ENCODE peak calls at places on chromosomes 3 and 15, in five cellular contexts. M, N, D, Z and L are unnamed samples.

GRCh38 chr3:94301346-94301745 is 238.5 kb downstream of the NSUN3 start:
- DNase-seq in D (no peak), N (no peak), Z (no peak), M (no peak), L (no peak)

GRCh38 chr3:8303466-8303865 is 198.2 kb upstream of the LMCD1 start:
- DNase-seq in N (no peak), Z (no peak), D (no peak), M (no peak), L (no peak)

GRCh38 chr15:51191072-51191665 is 96.5 kb upstream of the TNFAIP8L3 start:
- DNase-seq in Z (no peak), N (no peak), D (no peak), M (no peak), L (no peak)

GRCh38 chr3:186536883-186537553 is 7.2 kb downstream of the CRYGS start:
- DNase-seq in M (no peak), D (no peak), Z (peak), N (no peak), L (no peak)

GRCh38 chr3:13896473-13897154 is 16.7 kb upstream of the WNT7A start:
- DNase-seq in D (peak), M (peak), N (peak), Z (peak), L (peak)

GRCh38 chr3:111362286-111363009 is 179.5 kb upstream of the CD96 start:
- DNase-seq in Z (no peak), M (no peak), N (no peak), D (no peak), L (no peak)

GRCh38 chr3:47932431-47932830 is 83.8 kb downstream of the MAP4 start:
- DNase-seq in D (no peak), M (no peak), Z (no peak), N (no peak), L (no peak)

GRCh38 chr15:28919201-28919627 is 33.4 kb downstream of the APBA2 start:
- DNase-seq in D (no peak), M (no peak), N (no peak), Z (no peak), L (no peak)

GRCh38 chr3:113428581-113428980 is 12.7 kb downstream of the CFAP44 start:
- DNase-seq in N (no peak), M (no peak), Z (no peak), D (no peak), L (no peak)

GRCh38 chr3:100709840-100710235 is 544 bp downstream of the TFG start:
- DNase-seq in D (no peak), M (no peak), Z (peak), N (peak), L (peak)

GRCh38 chr3:168116279-168116678 is 20.6 kb upstream of the GOLIM4 start:
- DNase-seq in M (no peak), N (no peak), Z (peak), D (no peak), L (no peak)

GRCh38 chr3:154195620-154196366 is 74.6 kb downstream of the ARHGEF26 start:
- DNase-seq in N (no peak), M (no peak), Z (no peak), D (no peak), L (no peak)

GRCh38 chr3:79947469-79947868 is 179.7 kb upstream of the ROBO1 start:
- DNase-seq in N (no peak), D (no peak), Z (no peak), M (no peak), L (no peak)

GRCh38 chr3:141379250-141379872 is 11.1 kb downstream of the ZBTB38 start:
- DNase-seq in N (no peak), Z (no peak), M (no peak), D (peak), L (no peak)

GRCh38 chr15:50137330-50137761 is 18.3 kb upstream of the ATP8B4 start:
- DNase-seq in D (no peak), N (no peak), M (peak), Z (peak), L (no peak)

GRCh38 chr15:65402971-65403370 is 19.8 kb downstream of the IGDCC4 start:
- DNase-seq in M (no peak), N (no peak), D (no peak), Z (no peak), L (no peak)

GRCh38 chr3:155859859-155860258 is 5.6 kb upstream of the SLC33A1 start:
- DNase-seq in M (no peak), N (peak), Z (peak), D (no peak), L (peak)

GRCh38 chr3:122146466-122146865 is 37.0 kb upstream of the CASR start:
- DNase-seq in Z (no peak), M (no peak), D (peak), N (no peak), L (no peak)

GRCh38 chr3:154085799-154086198 is 35.4 kb upstream of the ARHGEF26 start:
- DNase-seq in Z (no peak), M (no peak), D (no peak), N (no peak), L (no peak)

GRCh38 chr15:77187751-77188464 is 117.0 kb upstream of the TSPAN3 start:
- DNase-seq in N (no peak), D (peak), M (no peak), Z (peak), L (no peak)

GRCh38 chr15:33152502-33153109 is 41.9 kb downstream of the FMN1 start:
- DNase-seq in D (no peak), N (no peak), M (no peak), Z (no peak), L (no peak)

GRCh38 chr3:113659121-113659531 is 37.3 kb downstream of the USF3 start:
- DNase-seq in D (no peak), Z (no peak), N (no peak), M (no peak), L (no peak)

GRCh38 chr3:49411550-49411967 is 217 bp downstream of the RHOA start:
- DNase-seq in N (peak), D (no peak), Z (peak), M (no peak), L (no peak)

GRCh38 chr15:50234764-50235163 is 30.8 kb downstream of the HDC start:
- DNase-seq in D (no peak), N (no peak), Z (no peak), M (no peak), L (no peak)

GRCh38 chr3:56783644-56784451 is 17.9 kb downstream of the ARHGEF3 start:
- DNase-seq in M (no peak), N (no peak), D (peak), Z (no peak), L (no peak)

GRCh38 chr3:37864904-37865303 is 3.2 kb downstream of the CTDSPL start:
- DNase-seq in Z (peak), M (no peak), N (no peak), D (no peak), L (peak)

GRCh38 chr3:64303881-64304280 is 78.6 kb upstream of the PRICKLE2 start:
- DNase-seq in M (no peak), Z (no peak), N (no peak), D (no peak), L (no peak)

GRCh38 chr3:31968391-31968926 is 12.6 kb downstream of the OSBPL10 start:
- DNase-seq in Z (no peak), N (no peak), M (no peak), D (no peak), L (no peak)

GRCh38 chr3:46900007-46900292 is 22.4 kb downstream of the PTH1R start:
- DNase-seq in Z (no peak), M (no peak), N (peak), D (no peak), L (no peak)

GRCh38 chr3:30775070-30775469 is 119.4 kb downstream of the GADL1 start:
- DNase-seq in D (no peak), M (no peak), Z (no peak), N (no peak), L (no peak)

GRCh38 chr3:46719735-46720271 is 2.1 kb upstream of the PRSS50 start:
- DNase-seq in Z (no peak), D (no peak), N (no peak), M (no peak), L (no peak)

GRCh38 chr3:178381555-178381954 is 154.7 kb upstream of the KCNMB2 start:
- DNase-seq in D (no peak), M (no peak), N (no peak), Z (no peak), L (no peak)

GRCh38 chr15:68204776-68205557 is at the start of gene CALML4:
- DNase-seq in M (no peak), D (no peak), Z (no peak), N (no peak), L (no peak)

GRCh38 chr3:177569823-177570657 is 372.8 kb upstream of the TBL1XR1 start:
- DNase-seq in Z (no peak), N (no peak), M (no peak), D (no peak), L (no peak)

GRCh38 chr3:125128861-125129501 is 73.2 kb upstream of the HEG1 start:
- DNase-seq in Z (peak), N (no peak), M (no peak), D (no peak), L (no peak)

GRCh38 chr15:79896131-79896633 is 632 bp downstream of the MTHFS start:
- DNase-seq in N (no peak), D (peak), Z (no peak), M (no peak), L (no peak)

DNA sequence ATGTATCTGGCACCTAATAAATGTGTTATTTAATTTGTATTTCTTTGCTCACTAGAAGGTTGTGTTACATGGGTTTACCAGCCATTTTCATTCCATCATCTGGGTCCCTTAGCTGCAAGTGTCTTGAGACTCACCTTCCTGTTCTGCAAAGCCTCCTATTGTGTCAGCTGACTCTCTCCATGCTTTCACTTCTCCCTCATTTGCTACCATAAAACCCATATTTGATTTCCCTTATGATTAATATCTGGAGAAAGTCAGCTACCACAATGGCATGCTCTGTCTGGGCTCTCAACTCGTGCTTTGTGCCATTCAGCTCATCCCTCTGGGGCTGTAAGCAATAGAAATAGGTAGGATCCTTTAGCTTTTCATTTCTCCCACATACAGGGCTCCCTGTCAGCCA is 79.5 kb upstream of the EIF1B start:
- DNase-seq in N (no peak), Z (no peak), D (no peak), M (no peak), L (no peak)
- TF ChIP-seq JUND in N (no peak), Z (no peak), D (no peak), M (no peak), L (no peak)

GRCh38 chr3:105385868-105386508 is 19.3 kb downstream of the ALCAM start:
- DNase-seq in M (no peak), Z (no peak), D (no peak), N (no peak), L (no peak)
- TF ChIP-seq JUND in M (no peak), Z (no peak), D (no peak), N (no peak), L (no peak)

GRCh38 chr3:101963902-101964362 is 114.6 kb downstream of the NFKBIZ start:
- DNase-seq in Z (no peak), D (no peak), M (no peak), N (no peak), L (no peak)
- TF ChIP-seq JUND in Z (no peak), D (no peak), M (no peak), N (peak), L (no peak)

GRCh38 chr3:133881492-133881891 is 14.2 kb downstream of the RAB6B start:
- DNase-seq in Z (no peak), D (no peak), N (no peak), M (no peak), L (no peak)

GRCh38 chr3:133881987-133882825 is 13.5 kb downstream of the RAB6B start:
- DNase-seq in N (no peak), Z (no peak), M (no peak), D (no peak), L (no peak)

GRCh38 chr3:133883657-133884546 is 11.8 kb downstream of the RAB6B start:
- DNase-seq in D (no peak), M (no peak), Z (peak), N (no peak), L (no peak)

GRCh38 chr3:133884547-133885240 is 11.0 kb downstream of the RAB6B start:
- DNase-seq in N (no peak), D (no peak), M (no peak), Z (no peak), L (no peak)

GRCh38 chr3:133882986-133883586 is 12.6 kb downstream of the RAB6B start:
- DNase-seq in Z (no peak), M (no peak), D (no peak), N (no peak), L (no peak)
- TF ChIP-seq JUND in Z (no peak), M (no peak), D (no peak), N (no peak), L (no peak)

GRCh38 chr15:34810455-34811146 is 15.3 kb upstream of the ACTC1 start:
- DNase-seq in Z (peak), M (no peak), D (no peak), N (no peak), L (no peak)
- TF ChIP-seq JUND in Z (no peak), M (no peak), D (no peak), N (peak), L (no peak)

GRCh38 chr15:88908123-88908522 is 5.1 kb downstream of the MFGE8 start:
- DNase-seq in D (no peak), N (no peak), M (no peak), Z (no peak), L (no peak)

GRCh38 chr15:88906551-88906950 is 6.6 kb downstream of the MFGE8 start:
- DNase-seq in Z (no peak), N (no peak), D (no peak), M (no peak), L (no peak)

GRCh38 chr15:88909956-88910831 is 3.0 kb downstream of the MFGE8 start:
- DNase-seq in Z (no peak), N (no peak), D (no peak), M (no peak), L (no peak)

GRCh38 chr15:88907111-88907510 is 6.1 kb downstream of the MFGE8 start:
- DNase-seq in N (no peak), Z (no peak), D (no peak), M (no peak), L (no peak)

GRCh38 chr15:88908697-88909621 is 4.2 kb downstream of the MFGE8 start:
- DNase-seq in Z (peak), D (no peak), N (no peak), M (no peak), L (no peak)
- TF ChIP-seq JUND in Z (peak), D (no peak), N (no peak), M (no peak), L (no peak)

DNA sequence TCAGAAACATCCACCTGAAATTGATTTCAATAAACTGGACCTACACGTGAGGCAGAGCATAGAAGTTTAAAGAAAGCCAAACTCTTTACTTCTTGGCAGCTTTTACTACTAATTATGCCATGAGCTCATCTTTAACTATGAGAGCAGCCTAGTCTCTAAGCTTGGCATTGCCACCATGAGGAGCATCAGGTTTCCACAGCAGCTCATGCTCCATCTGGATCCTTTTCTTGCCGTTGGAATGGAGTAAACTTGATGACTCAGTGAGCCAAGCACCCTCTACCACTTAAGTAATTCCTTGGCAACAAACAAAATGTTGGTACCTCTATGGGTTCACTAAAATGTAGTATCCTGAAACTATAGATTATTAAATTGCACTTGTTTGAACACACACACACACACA is 583.2 kb downstream of the EPHA3 start:
- DNase-seq in M (no peak), N (no peak), Z (no peak), D (no peak), L (peak)
- TF ChIP-seq JUND in M (no peak), N (no peak), Z (no peak), D (no peak), L (no peak)

DNA sequence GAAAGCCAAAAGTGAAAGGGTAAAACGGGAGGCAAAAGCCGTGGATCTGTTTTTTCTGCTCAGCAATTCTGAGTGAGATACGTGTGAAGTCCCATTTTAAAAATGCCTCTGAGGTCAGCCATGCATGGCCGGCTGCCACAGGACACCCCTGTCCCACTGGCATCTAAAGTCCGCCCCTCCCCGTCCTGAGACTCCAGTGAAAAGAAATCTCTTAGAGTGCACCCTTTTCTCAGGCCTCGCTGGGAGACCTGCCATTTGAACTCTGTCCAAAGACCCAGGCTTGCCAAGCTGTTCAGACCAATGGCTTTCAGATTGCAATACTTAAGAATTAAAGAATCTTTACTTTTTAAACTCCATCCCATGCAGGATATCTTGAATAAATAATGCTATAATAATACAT is 61.0 kb upstream of the SLC24A5 start:
- DNase-seq in N (no peak), D (no peak), M (no peak), Z (no peak), L (no peak)
- TF ChIP-seq JUND in N (no peak), D (no peak), M (no peak), Z (no peak), L (no peak)

DNA sequence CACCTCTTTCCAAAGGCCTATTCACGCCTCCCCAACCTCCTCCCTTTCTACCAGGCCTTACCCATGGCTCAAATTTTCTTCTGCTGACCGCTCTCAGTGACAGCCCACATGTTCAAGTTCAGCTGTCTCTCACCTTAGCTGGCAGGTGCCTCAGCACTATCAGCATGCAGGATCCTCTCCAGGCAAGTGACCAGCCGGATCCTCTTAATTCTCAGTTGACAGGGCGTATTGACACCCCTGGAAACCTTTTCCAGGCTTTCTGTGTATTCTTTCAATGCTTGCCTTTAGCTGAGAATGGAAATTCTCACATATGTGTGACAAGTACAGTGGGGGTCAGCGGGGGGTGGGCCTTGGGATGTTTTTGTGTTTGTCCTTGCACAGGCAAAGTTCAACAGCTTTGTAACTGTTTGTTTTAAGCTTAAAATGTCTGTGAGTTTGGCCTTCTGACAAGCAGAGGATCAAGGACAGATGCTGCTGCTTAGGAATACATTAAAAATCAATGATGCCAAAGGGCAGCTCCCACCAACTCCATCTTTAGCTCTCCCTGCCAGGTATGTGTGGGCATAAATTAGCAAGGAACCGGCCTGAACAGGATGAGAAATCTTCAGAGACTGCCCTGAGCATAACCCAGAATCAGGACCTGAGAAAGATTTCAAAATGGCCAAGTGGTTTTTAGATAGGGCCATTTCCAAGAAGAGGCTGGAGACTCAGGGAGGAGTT is 17.4 kb upstream of the BDH1 start:
- DNase-seq in Z (peak), D (no peak), N (no peak), M (no peak), L (no peak)
- TF ChIP-seq JUND in Z (no peak), D (no peak), N (no peak), M (no peak), L (no peak)

DNA sequence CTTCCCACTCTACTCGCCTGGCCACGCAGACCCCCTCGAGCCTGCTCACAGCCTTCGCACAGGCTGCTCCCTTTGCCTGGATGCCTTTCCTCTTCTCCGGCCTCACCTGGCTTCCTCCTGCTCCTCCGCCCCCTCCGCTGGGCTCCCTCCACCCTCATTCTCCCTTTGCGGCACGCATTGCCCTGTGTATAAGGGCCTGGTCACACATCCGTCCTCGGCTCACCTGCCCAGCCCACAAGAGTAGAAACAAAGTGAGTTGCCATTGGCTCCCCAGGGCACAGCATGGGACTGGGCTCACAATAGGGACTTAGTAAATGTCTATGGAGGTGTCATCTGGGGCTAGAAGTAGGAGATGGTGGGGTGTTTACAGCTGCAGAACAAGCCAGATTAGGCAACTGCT is 4.2 kb downstream of the PLXND1 start:
- DNase-seq in D (no peak), M (no peak), N (no peak), Z (no peak), L (no peak)
- TF ChIP-seq JUND in D (no peak), M (no peak), N (no peak), Z (no peak), L (no peak)